ENCODE peak calls at places on chromosomes 1 and 21, in five cellular contexts. V, Q, T, S and J are unnamed samples.

GRCh38 chr1:11058595-11059165 is 1.1 kb downstream of the SRM start:
- DNase-seq in V (no peak), Q (no peak), T (no peak), S (peak; percentile 92), J (no peak)

GRCh38 chr1:215888159-215888558 is 321.1 kb downstream of the KCTD3 start:
- DNase-seq in V (no peak), Q (no peak), T (no peak), S (no peak), J (no peak)

GRCh38 chr1:243495442-243496172 is 239.8 kb downstream of the SDCCAG8 start:
- DNase-seq in V (peak; percentile 92), Q (no peak), T (peak; percentile 50), S (no peak), J (no peak)

GRCh38 chr1:116855220-116855619 is 54.5 kb upstream of the PTGFRN start:
- DNase-seq in V (no peak), Q (no peak), T (no peak), S (peak; percentile 7), J (peak; percentile 54)

GRCh38 chr1:221994274-221994698 is 252.4 kb upstream of the DUSP10 start:
- DNase-seq in V (peak; percentile 58), Q (peak; percentile 14), T (no peak), S (no peak), J (no peak)

GRCh38 chr1:86913399-86913895 is 479 bp downstream of the SELENOF start:
- DNase-seq in V (peak; percentile 74), Q (no peak), T (peak; percentile 7), S (peak; percentile 30), J (no peak)

GRCh38 chr1:164604541-164604940 is 45.6 kb downstream of the PBX1 start:
- DNase-seq in V (peak; percentile 75), Q (no peak), T (no peak), S (no peak), J (no peak)

GRCh38 chr1:218459878-218460277 is 114.7 kb downstream of the TGFB2 start:
- DNase-seq in V (peak; percentile 91), Q (no peak), T (peak; percentile 6), S (no peak), J (no peak)

GRCh38 chr1:97489834-97490233 is 431.0 kb downstream of the DPYD start:
- DNase-seq in V (peak; percentile 85), Q (no peak), T (no peak), S (no peak), J (no peak)

GRCh38 chr1:35451125-35451528 is 106.1 kb downstream of the KIAA0319L start:
- DNase-seq in V (peak; percentile 79), Q (peak; percentile 64), T (peak; percentile 59), S (peak; percentile 48), J (peak; percentile 18)

GRCh38 chr1:233359431-233359830 is 31.9 kb downstream of the MAP3K21 start:
- DNase-seq in V (no peak), Q (no peak), T (no peak), S (no peak), J (no peak)

GRCh38 chr1:52571783-52572182 is 18.9 kb upstream of the TUT4 start:
- DNase-seq in V (peak; percentile 38), Q (no peak), T (no peak), S (no peak), J (no peak)

GRCh38 chr1:89708727-89709375 is 75.9 kb downstream of the LRRC8C start:
- DNase-seq in V (peak; percentile 45), Q (no peak), T (no peak), S (no peak), J (no peak)

GRCh38 chr1:29235955-29236742 is at the start of gene PTPRU:
- DNase-seq in V (peak; percentile 60), Q (peak; percentile 72), T (peak; percentile 67), S (peak; percentile 48), J (no peak)

GRCh38 chr1:234907585-234908457 is 220.8 kb downstream of the TOMM20 start:
- DNase-seq in V (peak; percentile 57), Q (no peak), T (no peak), S (no peak), J (no peak)

GRCh38 chr1:89262643-89263042 is 10.0 kb downstream of the GBP5 start:
- DNase-seq in V (peak; percentile 64), Q (no peak), T (no peak), S (no peak), J (peak; percentile 19)

GRCh38 chr1:31739281-31739853 is 24.8 kb downstream of the ADGRB2 start:
- DNase-seq in V (no peak), Q (no peak), T (no peak), S (peak; percentile 51), J (no peak)

GRCh38 chr1:175129997-175130648 is 62.5 kb downstream of the KIAA0040 start:
- DNase-seq in V (peak; percentile 28), Q (no peak), T (no peak), S (no peak), J (no peak)

GRCh38 chr1:81304187-81304586 is 496.5 kb upstream of the ADGRL2 start:
- DNase-seq in V (peak; percentile 39), Q (no peak), T (no peak), S (no peak), J (no peak)

GRCh38 chr1:151325646-151326429 is 1.4 kb downstream of the PI4KB start:
- DNase-seq in V (peak; percentile 67), Q (no peak), T (no peak), S (no peak), J (no peak)

GRCh38 chr1:235873045-235873444 is 6.3 kb upstream of the LYST start:
- DNase-seq in V (no peak), Q (no peak), T (no peak), S (no peak), J (no peak)

GRCh38 chr1:161986328-161986727 is 37.3 kb downstream of the OLFML2B start:
- DNase-seq in V (no peak), Q (no peak), T (no peak), S (no peak), J (no peak)

GRCh38 chr1:75797273-75797588 is 549 bp downstream of the MSH4 start:
- DNase-seq in V (no peak), Q (no peak), T (no peak), S (no peak), J (no peak)

GRCh38 chr1:207826557-207827487 is 75.0 kb downstream of the CD46 start:
- DNase-seq in V (peak; percentile 52), Q (no peak), T (no peak), S (no peak), J (peak; percentile 45)

GRCh38 chr1:61109158-61109557 is 26.8 kb downstream of the NFIA start:
- DNase-seq in V (no peak), Q (no peak), T (no peak), S (no peak), J (no peak)

GRCh38 chr1:240946926-240947325 is 335.0 kb upstream of the GREM2 start:
- DNase-seq in V (peak; percentile 58), Q (no peak), T (no peak), S (no peak), J (no peak)

GRCh38 chr1:161439280-161440232 is 65.7 kb upstream of the FCGR2A start:
- DNase-seq in V (peak; percentile 54), Q (no peak), T (no peak), S (no peak), J (no peak)

GRCh38 chr21:25934771-25935224 is 200.0 kb downstream of the GABPA start:
- DNase-seq in V (peak; percentile 99), Q (no peak), T (no peak), S (no peak), J (peak; percentile 55)

GRCh38 chr1:153550827-153551512 is 1.9 kb upstream of the S100A3 start:
- DNase-seq in V (no peak), Q (no peak), T (no peak), S (no peak), J (no peak)

GRCh38 chr1:220797553-220797952 is 10.8 kb downstream of the MTARC1 start:
- DNase-seq in V (no peak), Q (no peak), T (no peak), S (no peak), J (no peak)

GRCh38 chr1:186682721-186683120 is 2.5 kb upstream of the PTGS2 start:
- DNase-seq in V (peak; percentile 53), Q (no peak), T (no peak), S (no peak), J (no peak)

GRCh38 chr1:10308001-10308400 is 90.9 kb upstream of the PGD start:
- DNase-seq in V (no peak), Q (no peak), T (no peak), S (no peak), J (no peak)

GRCh38 chr21:42218836-42219605 is at the start of gene ABCG1:
- DNase-seq in V (peak; percentile 13), Q (no peak), T (peak; percentile 54), S (peak; percentile 21), J (peak; percentile 9)

GRCh38 chr1:57061369-57061768 is 95.6 kb upstream of the C8B start:
- DNase-seq in V (peak; percentile 1), Q (no peak), T (no peak), S (no peak), J (peak; percentile 34)

GRCh38 chr1:91555821-91556531 is 55.3 kb downstream of the CDC7 start:
- DNase-seq in V (peak; percentile 90), Q (peak; percentile 26), T (no peak), S (no peak), J (no peak)

GRCh38 chr1:7856345-7856744 is 3.5 kb upstream of the UTS2 start:
- DNase-seq in V (peak; percentile 4), Q (no peak), T (no peak), S (no peak), J (no peak)

GRCh38 chr1:45196863-45197262 is 9.5 kb downstream of the ZSWIM5 start:
- DNase-seq in V (no peak), Q (no peak), T (no peak), S (no peak), J (no peak)

GRCh38 chr1:5709976-5710375 is 282.2 kb downstream of the NPHP4 start:
- DNase-seq in V (no peak), Q (no peak), T (no peak), S (no peak), J (no peak)

GRCh38 chr1:92327794-92328193 is 28.9 kb downstream of the RPAP2 start:
- DNase-seq in V (no peak), Q (no peak), T (no peak), S (no peak), J (no peak)

GRCh38 chr1:11594222-11594621 is 60.0 kb downstream of the FBXO2 start:
- DNase-seq in V (peak; percentile 57), Q (no peak), T (no peak), S (no peak), J (no peak)